ENCODE peak calls at places on chromosomes 11 and 22, in four cellular contexts. J, C, D and X are unnamed samples.
A peak's percentile ranks its signal among the peaks of the same experiment; 100 is the strongest.

GRCh38 chr11:46275964-46276641 is 1.4 kb upstream of the CREB3L1 start:
- DNase-seq in J (no peak), C (no peak), D (no peak), X (no peak)

GRCh38 chr11:36510567-36511020 is 522 bp upstream of the TRAF6 start:
- DNase-seq in J (no peak), C (no peak), D (no peak), X (peak; percentile 39)

GRCh38 chr11:69089258-69089657 is 40.5 kb downstream of the TPCN2 start:
- DNase-seq in J (no peak), C (no peak), D (peak; percentile 43), X (peak; percentile 81)

GRCh38 chr22:39729141-39729934 is 158.8 kb downstream of the CACNA1I start:
- DNase-seq in J (no peak), C (no peak), D (no peak), X (no peak)

GRCh38 chr11:126072141-126072741 is 9.6 kb upstream of the CDON start:
- DNase-seq in J (no peak), C (no peak), D (no peak), X (peak; percentile 73)

GRCh38 chr11:86571273-86571948 is 101.0 kb downstream of the ME3 start:
- DNase-seq in J (no peak), C (no peak), D (no peak), X (peak; percentile 19)

GRCh38 chr22:41092023-41092817 is at the start of gene EP300:
- DNase-seq in J (peak; percentile 87), C (peak; percentile 71), D (peak; percentile 90), X (peak; percentile 65)

GRCh38 chr11:29129850-29130249 is 887.0 kb downstream of the KCNA4 start:
- DNase-seq in J (no peak), C (no peak), D (no peak), X (peak; percentile 40)

GRCh38 chr11:108732395-108732794 is 67.5 kb downstream of the DDX10 start:
- DNase-seq in J (no peak), C (no peak), D (no peak), X (no peak)

GRCh38 chr11:79437274-79437980 is 3.4 kb downstream of the TENM4 start:
- DNase-seq in J (peak; percentile 73), C (peak; percentile 18), D (peak; percentile 72), X (no peak)

GRCh38 chr11:73154178-73154577 is 12.1 kb upstream of the FCHSD2 start:
- DNase-seq in J (no peak), C (no peak), D (no peak), X (no peak)

GRCh38 chr11:7657306-7658025 is 15.8 kb downstream of the CYB5R2 start:
- DNase-seq in J (peak; percentile 68), C (peak; percentile 63), D (no peak), X (peak; percentile 79)